ENCODE peak calls at places on chromosomes 13 and 19, in nine cellular contexts. O, E, X, I, C, P, V, T and L are unnamed samples.

GRCh38 chr13:38350114-38350617 is 515 bp downstream of the UFM1 start:
- DNase-seq in O (peak), E (peak), P (peak), X (peak), C (peak), T (peak), V (peak), I (peak), L (peak)

GRCh38 chr13:73499685-73500084 is 440.9 kb downstream of the KLF5 start:
- DNase-seq in O (no peak), X (no peak), P (no peak), I (no peak), C (no peak), V (no peak), T (no peak), E (no peak), L (no peak)

GRCh38 chr13:51707468-51707867 is 96.5 kb downstream of the DHRS12 start:
- DNase-seq in C (no peak), E (no peak), O (no peak), P (no peak), X (no peak), V (no peak), I (no peak), T (no peak), L (peak)

GRCh38 chr19:940591-941291 is 14.9 kb downstream of the ARID3A start:
- DNase-seq in E (no peak), O (peak), T (peak), C (no peak), V (no peak), I (peak), P (peak), X (peak), L (no peak)

GRCh38 chr13:19661126-19661525 is 27.7 kb downstream of the MPHOSPH8 start:
- DNase-seq in E (no peak), I (no peak), P (no peak), X (no peak), C (no peak), V (no peak), O (no peak), T (no peak), L (no peak)

GRCh38 chr13:113216165-113217056 is 7.0 kb downstream of the CUL4A start:
- DNase-seq in T (no peak), P (peak), I (peak), E (peak), C (no peak), V (peak), O (peak), X (no peak), L (no peak)

GRCh38 chr19:38213911-38214625 is 10.0 kb downstream of the DPF1 start:
- DNase-seq in C (no peak), T (no peak), I (no peak), V (no peak), P (peak), O (no peak), X (peak), E (no peak), L (peak)

GRCh38 chr19:11446652-11447301 is 11.3 kb downstream of the PRKCSH start:
- DNase-seq in T (peak), X (no peak), P (no peak), C (peak), V (no peak), I (peak), O (no peak), E (no peak), L (peak)

GRCh38 chr19:10226376-10227214 is 4.5 kb downstream of the S1PR2 start:
- DNase-seq in O (peak), P (peak), V (no peak), I (peak), T (peak), E (no peak), C (no peak), X (no peak), L (no peak)

GRCh38 chr19:3507371-3508120 is 1.4 kb downstream of the FZR1 start:
- DNase-seq in C (no peak), O (no peak), I (peak), X (peak), T (peak), V (no peak), E (no peak), P (no peak), L (no peak)

GRCh38 chr13:50208826-50209335 is 193.6 kb downstream of the KCNRG start:
- DNase-seq in V (peak), T (no peak), P (peak), X (no peak), E (no peak), I (peak), O (peak), C (peak), L (peak)

GRCh38 chr13:68369739-68370138 is 1139.6 kb upstream of the PCDH9 start:
- DNase-seq in O (no peak), E (no peak), V (peak), T (no peak), X (no peak), P (peak), I (no peak), C (no peak), L (no peak)

GRCh38 chr19:54189020-54189667 is at the start of gene MBOAT7:
- DNase-seq in I (no peak), P (no peak), E (no peak), O (no peak), C (no peak), X (no peak), V (peak), T (no peak), L (peak)
- TF ChIP-seq CTCF in I (peak), P (no peak), E (no peak), O (peak), C (no peak), X (no peak), V (peak), T (peak), L (peak)

DNA sequence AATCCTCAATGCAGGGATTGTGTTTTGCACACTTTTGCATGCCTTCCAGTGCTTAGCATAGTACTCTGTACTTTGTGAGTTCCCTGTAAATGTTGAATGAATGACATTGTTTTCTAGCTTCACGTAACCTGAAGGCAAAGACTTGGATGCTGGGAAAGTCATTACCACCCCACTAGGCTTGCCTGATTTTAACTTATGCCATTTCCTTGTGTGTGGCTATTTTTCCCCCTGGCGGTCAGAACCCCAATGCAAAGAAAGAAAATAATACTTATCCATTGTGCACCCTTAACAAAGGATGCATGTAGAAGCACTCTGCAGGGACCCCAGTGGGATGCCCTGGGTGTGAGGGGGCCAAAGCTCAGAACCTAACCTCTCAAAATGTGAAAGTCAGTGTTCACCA is 1.2 kb upstream of the ENOX1 start:
- DNase-seq in E (peak), C (peak), V (peak), T (peak), P (peak), X (no peak), O (no peak), I (no peak), L (peak)
- TF ChIP-seq CTCF in E (peak), C (peak), V (peak), T (peak), P (peak), X (no peak), O (peak), I (no peak), L (no peak)

DNA sequence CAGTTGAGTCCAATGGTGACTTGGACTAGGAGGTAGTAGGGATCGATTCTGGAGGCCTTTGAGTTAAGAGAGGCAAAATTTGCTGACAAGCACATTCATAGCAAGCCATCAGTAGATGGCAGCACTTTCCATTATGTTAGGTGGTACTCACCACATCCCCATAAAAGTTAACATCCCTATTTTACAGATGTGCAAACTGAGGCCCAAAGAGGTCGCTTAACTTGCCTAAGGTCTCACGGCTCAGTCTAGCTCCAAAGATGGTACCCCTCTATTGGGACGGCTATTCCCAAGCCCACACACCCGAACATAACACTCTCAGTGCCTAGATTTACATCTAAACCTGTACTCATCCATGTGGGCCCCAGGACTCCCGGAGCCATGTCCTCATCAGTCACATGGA is 21.5 kb upstream of the FOSB start:
- DNase-seq in I (no peak), T (peak), C (no peak), O (no peak), X (no peak), E (no peak), V (peak), P (no peak), L (peak)
- TF ChIP-seq CTCF in I (peak), T (peak), C (peak), O (peak), X (peak), E (peak), V (peak), P (peak), L (peak)

DNA sequence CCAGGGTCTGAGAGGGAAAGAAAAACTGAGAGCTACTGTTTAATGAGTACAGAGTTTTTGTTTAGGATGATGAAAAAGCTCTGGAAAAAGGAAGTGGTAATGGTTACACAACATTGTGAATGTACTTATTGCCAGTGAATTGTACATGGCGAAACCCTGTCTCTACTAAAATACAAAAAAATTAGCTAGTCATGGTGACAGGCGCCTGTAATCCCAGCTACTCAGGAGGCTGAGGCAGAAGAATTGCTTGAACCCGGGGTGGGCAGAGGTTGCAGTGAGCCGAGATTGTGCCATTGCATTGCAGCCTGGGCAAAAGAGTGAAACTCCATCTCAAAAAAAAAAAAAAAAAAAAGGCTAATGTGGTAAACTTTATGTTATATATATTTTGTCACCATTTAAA is 96.3 kb downstream of the VWA8 start:
- DNase-seq in X (no peak), P (no peak), T (no peak), O (peak), E (no peak), C (no peak), I (no peak), V (no peak), L (no peak)
- TF ChIP-seq CTCF in X (no peak), P (no peak), T (no peak), O (no peak), E (no peak), C (no peak), I (no peak), V (no peak), L (no peak)

DNA sequence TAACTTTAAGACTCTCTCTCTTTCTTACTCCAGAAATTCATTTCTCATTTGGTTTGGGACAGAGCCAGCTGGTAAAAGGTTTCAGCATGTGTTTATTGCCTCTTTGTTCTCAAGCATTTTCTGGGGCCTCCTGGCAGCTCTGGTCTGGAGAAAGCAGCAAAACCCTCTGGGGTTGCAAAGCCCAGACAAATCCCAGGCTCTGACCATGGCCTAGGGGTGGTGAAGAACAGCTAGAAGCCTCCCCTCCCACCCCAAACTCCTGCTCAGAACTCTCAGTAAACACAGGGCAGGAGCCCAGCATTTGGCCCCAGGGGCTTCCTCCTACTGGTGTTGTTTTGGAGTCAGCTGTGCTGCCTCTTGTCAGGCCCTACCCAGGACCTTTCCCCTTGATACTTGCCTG is 124.2 kb upstream of the SERP2 start:
- DNase-seq in P (peak), C (no peak), E (no peak), V (peak), I (peak), O (no peak), X (no peak), T (no peak), L (no peak)
- TF ChIP-seq CTCF in P (no peak), C (no peak), E (no peak), V (no peak), I (no peak), O (no peak), X (no peak), T (no peak), L (no peak)

DNA sequence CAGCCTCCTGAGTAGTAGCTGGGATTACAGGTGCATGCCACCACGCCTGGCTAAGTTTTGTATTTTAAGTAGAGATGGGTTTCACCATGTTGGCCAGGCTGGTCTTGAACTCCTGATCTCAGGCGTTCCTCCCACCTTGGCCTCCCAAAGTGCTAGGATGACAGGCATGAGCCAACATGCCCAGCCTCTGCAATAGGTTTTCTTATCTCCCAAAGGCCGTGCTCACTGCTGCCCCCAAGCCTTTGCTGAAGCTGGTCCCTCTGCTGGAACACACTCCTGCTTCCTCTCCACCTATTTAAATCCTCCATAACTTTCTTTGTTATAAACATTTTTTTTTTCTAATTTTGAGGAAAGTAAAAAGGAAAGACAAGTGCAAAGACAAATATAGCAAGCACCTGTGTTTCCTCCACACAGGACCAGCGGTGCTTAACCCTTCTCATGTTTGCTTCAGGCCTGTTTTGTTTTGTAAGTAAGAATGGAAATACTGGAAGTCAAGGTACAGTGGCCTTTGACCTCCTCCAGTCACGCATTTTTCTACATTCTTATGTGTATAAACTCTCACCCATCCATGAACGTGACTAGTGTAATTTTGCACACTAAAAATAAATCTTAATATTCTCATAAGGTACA is 14.5 kb upstream of the TNFAIP8L1 start:
- DNase-seq in E (peak), P (no peak), V (peak), I (no peak), T (no peak), C (no peak), O (no peak), X (no peak), L (no peak)
- TF ChIP-seq CTCF in E (peak), P (peak), V (peak), I (no peak), T (peak), C (no peak), O (no peak), X (no peak), L (peak)

DNA sequence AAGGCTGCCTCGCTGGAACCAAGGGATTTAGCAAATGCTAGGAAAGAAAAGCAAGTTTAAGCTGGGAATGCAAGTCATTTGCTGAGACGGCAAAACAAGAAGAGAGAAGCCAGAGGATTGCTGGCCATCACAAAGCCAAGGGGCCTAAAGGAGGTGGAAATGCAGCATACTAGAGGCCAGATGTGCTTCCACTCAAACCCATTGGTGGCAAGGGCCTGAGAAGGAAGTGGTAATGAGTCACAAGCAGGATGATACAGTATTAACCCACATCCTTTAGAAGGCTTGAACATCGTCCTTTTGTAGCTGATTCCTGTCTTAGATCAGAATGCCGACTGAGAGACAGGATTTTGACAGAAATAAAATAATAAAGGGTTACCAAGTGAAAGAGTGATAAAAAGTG is 68.2 kb downstream of the ITGBL1 start:
- DNase-seq in X (no peak), O (no peak), V (peak), I (no peak), T (no peak), C (no peak), E (no peak), P (peak), L (no peak)
- TF ChIP-seq CTCF in X (no peak), O (no peak), V (no peak), I (no peak), T (no peak), C (no peak), E (no peak), P (no peak), L (no peak)

DNA sequence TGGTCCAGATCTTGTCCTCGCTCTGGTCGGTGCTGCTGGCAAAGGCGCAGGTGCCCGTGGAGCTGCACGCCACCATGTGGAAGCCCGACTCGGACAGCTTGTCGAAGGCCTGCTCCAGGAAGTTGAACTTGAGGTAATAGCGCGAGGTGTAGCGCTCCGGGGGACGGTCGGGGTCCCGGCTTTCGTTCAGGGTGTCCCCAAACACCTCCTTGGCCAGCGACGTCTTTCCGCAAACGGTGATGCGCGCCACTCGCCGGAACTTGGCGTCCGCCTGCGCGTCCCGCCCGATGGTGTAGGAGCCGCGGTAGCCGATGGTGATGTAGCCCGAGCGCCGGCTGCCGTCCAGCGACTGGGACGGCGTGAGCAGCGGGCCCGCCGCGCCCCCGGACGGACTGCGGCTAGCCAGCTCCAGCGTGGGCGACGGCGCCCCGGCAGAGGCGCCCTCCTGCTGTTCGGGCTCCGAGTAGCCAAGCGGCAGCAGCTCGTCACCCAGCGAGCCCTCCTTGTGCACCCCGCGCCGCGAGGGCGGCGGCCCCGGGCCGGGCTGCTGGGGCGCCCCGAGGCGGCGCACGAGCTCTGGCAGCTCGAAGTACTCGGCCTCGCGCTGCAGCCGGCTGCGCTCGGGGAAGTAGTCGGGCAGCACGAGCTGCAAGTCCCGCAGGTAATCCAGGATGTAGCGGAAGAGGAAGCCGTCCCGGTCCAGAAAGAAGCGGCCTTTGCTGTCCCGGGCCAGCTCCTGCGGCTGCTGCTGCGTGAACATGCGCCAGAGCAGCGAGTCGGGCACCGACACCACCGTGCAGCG is 801 bp downstream of the KCTD12 start:
- DNase-seq in E (no peak), C (peak), P (peak), O (peak), V (peak), X (no peak), T (peak), I (peak), L (peak)
- TF ChIP-seq CTCF in E (no peak), C (no peak), P (no peak), O (peak), V (peak), X (no peak), T (peak), I (peak), L (peak)

GRCh38 chr19:18153555-18154134 is 682 bp downstream of the PIK3R2 start:
- DNase-seq in O (peak), E (no peak), T (peak), C (no peak), V (no peak), I (peak), X (peak), P (no peak), L (no peak)

GRCh38 chr19:18150776-18151624 is 2.0 kb upstream of the PIK3R2 start:
- DNase-seq in T (no peak), E (no peak), I (no peak), X (no peak), C (no peak), O (no peak), V (no peak), P (no peak), L (no peak)

GRCh38 chr19:18152444-18152816 is 533 bp upstream of the PIK3R2 start:
- DNase-seq in I (peak), C (peak), V (peak), E (peak), O (peak), P (peak), T (peak), X (peak), L (peak)

GRCh38 chr19:18155095-18156087 is 2.4 kb downstream of the PIK3R2 start:
- DNase-seq in O (peak), E (no peak), C (no peak), V (no peak), I (peak), T (no peak), P (no peak), X (no peak), L (no peak)

GRCh38 chr19:18152817-18153554 is at the start of gene PIK3R2:
- DNase-seq in O (peak), I (peak), C (peak), T (peak), P (peak), X (peak), V (peak), E (peak), L (peak)
- TF ChIP-seq CTCF in O (no peak), I (no peak), C (no peak), T (no peak), P (no peak), X (peak), V (no peak), E (no peak), L (no peak)